ENCODE peak calls at places on chromosomes 2 and 18, in four cellular contexts. One of them, this sample, is unnamed. For H3K4me1, the result is how much of the 10 kb centered on the place peaks cover.

GRCh38 chr2:176158306-176158643 is 1.2 kb downstream of the HOXD3 start:
- DNase-seq in GM12878: no peak
- DNase-seq in endodermal cell: peak
- DNase-seq in thyroid gland: no peak
- DNase-seq in this sample: no peak

GRCh38 chr2:224573724-224574123 is 11.4 kb downstream of the CUL3 start:
- DNase-seq in endodermal cell: no peak
- DNase-seq in thyroid gland: no peak
- DNase-seq in GM12878: no peak
- DNase-seq in this sample: no peak

GRCh38 chr2:45470531-45470930 is 140.5 kb downstream of the SRBD1 start:
- DNase-seq in GM12878: no peak
- DNase-seq in thyroid gland: peak
- DNase-seq in endodermal cell: no peak
- DNase-seq in this sample: no peak

GRCh38 chr2:8605350-8606065 is 76.3 kb upstream of the ID2 start:
- DNase-seq in GM12878: no peak
- DNase-seq in thyroid gland: no peak
- DNase-seq in endodermal cell: peak
- DNase-seq in this sample: no peak

GRCh38 chr2:182073613-182074012 is 88.0 kb downstream of the PPP1R1C start:
- DNase-seq in thyroid gland: no peak
- DNase-seq in endodermal cell: no peak
- DNase-seq in GM12878: no peak
- DNase-seq in this sample: no peak

GRCh38 chr2:224523626-224524577 is 61.3 kb downstream of the CUL3 start:
- DNase-seq in endodermal cell: no peak
- DNase-seq in thyroid gland: no peak
- DNase-seq in GM12878: no peak
- DNase-seq in this sample: no peak

GRCh38 chr2:208240641-208241209 is 14.1 kb downstream of the IDH1 start:
- DNase-seq in GM12878: no peak
- DNase-seq in thyroid gland: no peak
- DNase-seq in endodermal cell: no peak
- DNase-seq in this sample: no peak

GRCh38 chr2:121272596-121272995 is 12.4 kb downstream of the TFCP2L1 start:
- DNase-seq in thyroid gland: no peak
- DNase-seq in GM12878: no peak
- DNase-seq in endodermal cell: no peak
- DNase-seq in this sample: no peak

GRCh38 chr2:55986700-55987440 is 63.3 kb upstream of the EFEMP1 start:
- DNase-seq in GM12878: no peak
- DNase-seq in endodermal cell: no peak
- DNase-seq in thyroid gland: no peak
- DNase-seq in this sample: no peak

GRCh38 chr2:66574701-66575624 is 140.0 kb downstream of the MEIS1 start:
- DNase-seq in thyroid gland: peak
- DNase-seq in GM12878: no peak
- DNase-seq in endodermal cell: peak
- DNase-seq in this sample: peak

GRCh38 chr2:231000211-231000904 is 4.4 kb downstream of the SPATA3 start:
- DNase-seq in GM12878: no peak
- DNase-seq in thyroid gland: no peak
- DNase-seq in endodermal cell: peak
- DNase-seq in this sample: no peak

GRCh38 chr2:176079285-176079830 is 4.4 kb downstream of the EVX2 start:
- DNase-seq in thyroid gland: no peak
- DNase-seq in endodermal cell: peak
- DNase-seq in GM12878: no peak
- DNase-seq in this sample: no peak

GRCh38 chr2:10257036-10257435 is 45.7 kb upstream of the HPCAL1 start:
- DNase-seq in endodermal cell: no peak
- DNase-seq in thyroid gland: no peak
- DNase-seq in GM12878: no peak
- DNase-seq in this sample: no peak

GRCh38 chr18:78519394-78520062 is 460.1 kb upstream of the SALL3 start:
- DNase-seq in endodermal cell: peak
- DNase-seq in GM12878: no peak
- DNase-seq in thyroid gland: no peak
- DNase-seq in this sample: no peak

GRCh38 chr18:48922203-48922800 is 28.5 kb downstream of the SMAD7 start:
- DNase-seq in endodermal cell: no peak
- DNase-seq in thyroid gland: no peak
- DNase-seq in GM12878: no peak
- DNase-seq in this sample: no peak

GRCh38 chr18:48919547-48919946 is 31.2 kb downstream of the SMAD7 start:
- DNase-seq in GM12878: no peak
- DNase-seq in thyroid gland: no peak
- DNase-seq in endodermal cell: no peak
- DNase-seq in this sample: peak

GRCh38 chr18:48922801-48923730 is 27.7 kb downstream of the SMAD7 start:
- DNase-seq in endodermal cell: peak
- DNase-seq in GM12878: no peak
- DNase-seq in thyroid gland: no peak
- DNase-seq in this sample: peak

GRCh38 chr18:48920408-48921038 is 30.2 kb downstream of the SMAD7 start:
- DNase-seq in GM12878: no peak
- DNase-seq in thyroid gland: no peak
- DNase-seq in endodermal cell: peak
- DNase-seq in this sample: peak

GRCh38 chr18:48921305-48922202 is 29.2 kb downstream of the SMAD7 start:
- DNase-seq in GM12878: no peak
- DNase-seq in thyroid gland: no peak
- DNase-seq in endodermal cell: peak
- DNase-seq in this sample: no peak
- H3K4me3 ChIP-seq in GM12878: no peak
- H3K4me3 ChIP-seq in thyroid gland: no peak
- H3K4me3 ChIP-seq in endodermal cell: no peak
- H3K4me3 ChIP-seq in this sample: no peak

GRCh38 chr2:148063633-148064032 is 42.7 kb downstream of the MBD5 start:
- DNase-seq in thyroid gland: no peak
- DNase-seq in endodermal cell: no peak
- DNase-seq in GM12878: no peak
- DNase-seq in this sample: no peak
- H3K4me1 ChIP-seq in thyroid gland: under half
- H3K4me1 ChIP-seq in endodermal cell: under half
- H3K4me1 ChIP-seq in GM12878: under half
- H3K4me1 ChIP-seq in this sample: under half

DNA sequence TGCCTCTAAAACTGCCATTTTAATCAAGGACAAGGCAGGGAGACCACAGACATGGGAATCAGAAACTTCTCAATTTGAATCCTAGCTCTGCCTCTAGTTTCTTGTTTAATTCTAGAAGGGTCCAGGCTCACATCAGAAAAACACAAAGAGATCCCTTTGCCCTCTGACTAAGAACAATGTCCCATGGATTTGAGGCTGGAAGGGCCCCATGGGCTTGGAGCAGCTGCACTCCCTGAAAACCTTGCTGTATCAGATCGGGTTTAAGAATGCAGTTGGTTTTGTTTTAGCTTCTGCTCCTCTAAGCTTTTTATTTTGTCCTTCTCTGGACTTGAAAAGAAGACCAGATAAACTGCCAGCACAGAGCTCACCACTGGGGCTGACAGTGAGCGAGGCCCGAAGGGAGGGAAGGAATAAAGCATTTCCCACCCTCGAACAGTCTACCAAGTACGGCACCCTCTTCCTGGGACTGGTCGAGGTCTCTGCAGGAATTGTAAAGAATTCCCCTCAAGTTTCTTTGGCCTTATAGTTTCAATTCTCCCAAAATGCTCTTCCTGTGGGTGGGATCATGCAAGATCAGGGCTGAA is 69.3 kb upstream of the WIPF1 start:
- DNase-seq in GM12878: no peak
- DNase-seq in endodermal cell: no peak
- DNase-seq in thyroid gland: no peak
- DNase-seq in this sample: no peak
- H3K27ac ChIP-seq in GM12878: no peak
- H3K27ac ChIP-seq in endodermal cell: peak
- H3K27ac ChIP-seq in thyroid gland: no peak
- H3K27ac ChIP-seq in this sample: no peak

GRCh38 chr18:12906773-12907172 is 22.7 kb upstream of the PTPN2 start:
- DNase-seq in GM12878: no peak
- DNase-seq in endodermal cell: no peak
- DNase-seq in thyroid gland: no peak
- DNase-seq in this sample: no peak
- H3K4me3 ChIP-seq in GM12878: no peak
- H3K4me3 ChIP-seq in endodermal cell: no peak
- H3K4me3 ChIP-seq in thyroid gland: no peak
- H3K4me3 ChIP-seq in this sample: no peak

GRCh38 chr18:75936862-75937261 is 509.4 kb upstream of the SMIM21 start:
- DNase-seq in endodermal cell: no peak
- DNase-seq in thyroid gland: no peak
- DNase-seq in GM12878: no peak
- DNase-seq in this sample: no peak

DNA sequence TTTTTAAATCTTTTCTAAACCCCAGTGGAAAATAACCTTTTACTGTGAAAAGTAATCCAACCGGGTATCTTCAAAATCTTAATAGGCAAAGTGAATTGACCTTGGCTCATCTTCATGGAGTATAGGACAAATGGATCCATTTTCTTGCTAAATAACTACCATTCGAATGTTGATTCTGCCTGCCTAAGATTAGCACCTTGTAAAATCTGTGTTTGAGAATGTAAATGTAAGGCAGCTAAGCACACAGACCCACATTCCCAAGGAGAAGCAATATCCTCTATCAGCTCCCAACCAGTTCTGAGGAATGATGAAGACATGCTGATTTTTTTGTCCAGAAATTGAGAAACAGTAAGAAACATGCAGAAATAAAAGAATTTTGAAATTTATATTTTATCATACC is 509.8 kb upstream of the SMIM21 start:
- DNase-seq in endodermal cell: no peak
- DNase-seq in GM12878: no peak
- DNase-seq in thyroid gland: no peak
- DNase-seq in this sample: no peak
- H3K4me1 ChIP-seq in endodermal cell: under half
- H3K4me1 ChIP-seq in GM12878: under half
- H3K4me1 ChIP-seq in thyroid gland: under half
- H3K4me1 ChIP-seq in this sample: under half

GRCh38 chr2:23597687-23598086 is 212.7 kb downstream of the KLHL29 start:
- DNase-seq in endodermal cell: no peak
- DNase-seq in GM12878: no peak
- DNase-seq in thyroid gland: no peak
- DNase-seq in this sample: no peak
- H3K27ac ChIP-seq in endodermal cell: no peak
- H3K27ac ChIP-seq in GM12878: no peak
- H3K27ac ChIP-seq in thyroid gland: no peak
- H3K27ac ChIP-seq in this sample: no peak

DNA sequence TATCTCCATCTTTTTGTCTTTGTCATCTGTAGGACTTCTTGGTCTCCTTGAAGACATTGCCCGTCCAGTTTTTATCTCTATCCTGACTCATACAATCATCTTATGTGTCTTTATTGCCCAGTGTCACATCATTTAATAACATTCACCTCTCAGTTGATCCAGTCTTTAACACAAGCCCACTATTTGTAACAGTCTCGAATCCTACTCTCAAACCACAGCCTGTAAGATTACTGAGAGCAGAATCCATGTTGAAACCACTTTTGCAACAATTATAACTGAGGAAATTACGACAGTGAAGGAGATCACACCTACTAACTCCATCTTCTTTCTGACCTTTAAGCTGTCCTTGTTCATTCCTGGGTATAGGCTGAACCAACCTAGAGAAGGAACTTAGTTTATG is 1206.0 kb upstream of the ZEB2 start:
- DNase-seq in endodermal cell: no peak
- DNase-seq in thyroid gland: no peak
- DNase-seq in GM12878: no peak
- DNase-seq in this sample: no peak
- H3K4me3 ChIP-seq in endodermal cell: no peak
- H3K4me3 ChIP-seq in thyroid gland: no peak
- H3K4me3 ChIP-seq in GM12878: no peak
- H3K4me3 ChIP-seq in this sample: no peak

GRCh38 chr2:238313289-238313990 is 6.9 kb upstream of the TRAF3IP1 start:
- DNase-seq in endodermal cell: no peak
- DNase-seq in thyroid gland: no peak
- DNase-seq in GM12878: no peak
- DNase-seq in this sample: no peak

GRCh38 chr2:238314576-238314975 is 5.7 kb upstream of the TRAF3IP1 start:
- DNase-seq in GM12878: no peak
- DNase-seq in endodermal cell: no peak
- DNase-seq in thyroid gland: no peak
- DNase-seq in this sample: no peak

GRCh38 chr2:238313991-238314350 is 6.3 kb upstream of the TRAF3IP1 start:
- DNase-seq in thyroid gland: no peak
- DNase-seq in GM12878: no peak
- DNase-seq in endodermal cell: no peak
- DNase-seq in this sample: no peak

GRCh38 chr2:238320246-238320647 is at the start of gene TRAF3IP1:
- DNase-seq in GM12878: peak
- DNase-seq in endodermal cell: peak
- DNase-seq in thyroid gland: peak
- DNase-seq in this sample: peak

DNA sequence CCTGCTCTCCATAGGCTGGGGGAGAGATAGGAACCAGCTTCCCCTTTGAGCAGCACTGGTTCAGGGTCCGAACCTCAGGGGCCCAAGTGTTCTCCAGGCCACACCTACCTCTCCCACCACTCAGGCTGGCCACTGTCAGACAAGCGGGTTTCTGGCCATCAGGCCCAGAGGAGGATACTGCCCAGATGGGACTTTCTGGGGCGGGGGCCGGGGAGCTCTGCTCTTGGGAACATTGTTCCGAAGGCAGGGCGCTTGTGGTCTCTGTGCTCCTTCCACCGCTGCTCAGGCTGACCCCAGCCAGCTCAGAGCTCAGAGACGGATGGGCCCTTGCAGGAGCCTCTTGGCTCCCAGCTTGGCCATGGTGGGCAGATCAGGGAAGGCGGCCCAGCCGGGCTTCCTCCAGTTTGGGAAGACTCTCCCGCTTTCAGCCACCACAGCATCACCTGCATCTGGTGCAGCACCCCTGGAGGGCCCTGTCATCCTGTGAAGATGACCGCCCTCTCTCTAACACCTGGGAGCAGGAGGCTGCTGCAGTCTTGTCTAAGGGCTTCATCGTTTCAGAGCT is 5.2 kb upstream of the TRAF3IP1 start:
- DNase-seq in endodermal cell: no peak
- DNase-seq in GM12878: no peak
- DNase-seq in thyroid gland: no peak
- DNase-seq in this sample: no peak
- H3K4me1 ChIP-seq in endodermal cell: under half
- H3K4me1 ChIP-seq in GM12878: under half
- H3K4me1 ChIP-seq in thyroid gland: under half
- H3K4me1 ChIP-seq in this sample: under half